ENCODE peak calls at places on chromosomes 12 and 14, in four cellular contexts. F is MM.1S, N is kidney, R is endodermal cell. B is an unnamed sample.
A peak's percentile ranks its signal among the peaks of the same experiment; 100 is the strongest.

GRCh38 chr14:93943930-93944329 is 16.8 kb downstream of the FAM181A start:
- DNase-seq in F (no peak), R (no peak), N (no peak), B (no peak)

GRCh38 chr12:93002278-93003054 is 73.4 kb upstream of the EEA1 start:
- DNase-seq in N (no peak), R (no peak), F (no peak), B (no peak)

GRCh38 chr14:31950760-31951637 is 126.1 kb upstream of the ARHGAP5 start:
- DNase-seq in F (no peak), R (peak; percentile 83), N (peak; percentile 80), B (no peak)

GRCh38 chr14:45766247-45766646 is 513.2 kb upstream of the MIS18BP1 start:
- DNase-seq in F (no peak), N (no peak), R (no peak), B (no peak)

GRCh38 chr12:30019386-30020140 is 235.8 kb upstream of the TMTC1 start:
- DNase-seq in N (no peak), F (no peak), R (no peak), B (no peak)

GRCh38 chr12:131102991-131103609 is 149.4 kb downstream of the ADGRD1 start:
- DNase-seq in F (no peak), N (peak; percentile 68), R (peak; percentile 43), B (no peak)

GRCh38 chr14:88352299-88353097 is 29.4 kb upstream of the KCNK10 start:
- DNase-seq in F (no peak), R (no peak), N (no peak), B (no peak)

GRCh38 chr12:6532927-6533652 is 1.2 kb upstream of the GAPDH start:
- DNase-seq in N (peak; percentile 92), F (peak; percentile 60), R (peak; percentile 94), B (no peak)

GRCh38 chr12:102513739-102514138 is 33.4 kb upstream of the IGF1 start:
- DNase-seq in F (no peak), R (peak; percentile 52), N (no peak), B (no peak)

GRCh38 chr12:52010152-52010622 is 3.4 kb downstream of the TAMALIN start:
- DNase-seq in F (no peak), N (peak; percentile 95), R (peak; percentile 95), B (no peak)

GRCh38 chr12:88309546-88309945 is 167.4 kb downstream of the TMTC3 start:
- DNase-seq in R (no peak), F (no peak), N (no peak), B (no peak)

GRCh38 chr12:63354919-63355318 is 203.9 kb upstream of the AVPR1A start:
- DNase-seq in F (no peak), N (no peak), R (no peak), B (no peak)

GRCh38 chr14:93430319-93430801 is 379 bp upstream of the UNC79 start:
- DNase-seq in R (peak; percentile 88), N (no peak), F (no peak), B (no peak)

GRCh38 chr14:71536927-71537772 is 395.1 kb upstream of the RGS6 start:
- DNase-seq in R (no peak), F (no peak), N (no peak), B (no peak)

GRCh38 chr14:32932921-32933622 is 5.6 kb upstream of the NPAS3 start:
- DNase-seq in R (peak; percentile 90), N (peak; percentile 75), F (no peak), B (no peak)

GRCh38 chr14:75523771-75524171 is 1.5 kb downstream of the BATF start:
- DNase-seq in F (no peak), N (no peak), R (no peak), B (no peak)

GRCh38 chr12:1995205-1995896 is 8.9 kb downstream of the DCP1B start:
- DNase-seq in F (no peak), N (no peak), R (no peak), B (peak; percentile 35)

GRCh38 chr14:64952598-64953309 is 10.2 kb upstream of the GPX2 start:
- DNase-seq in R (peak; percentile 73), F (no peak), N (no peak), B (no peak)

DNA sequence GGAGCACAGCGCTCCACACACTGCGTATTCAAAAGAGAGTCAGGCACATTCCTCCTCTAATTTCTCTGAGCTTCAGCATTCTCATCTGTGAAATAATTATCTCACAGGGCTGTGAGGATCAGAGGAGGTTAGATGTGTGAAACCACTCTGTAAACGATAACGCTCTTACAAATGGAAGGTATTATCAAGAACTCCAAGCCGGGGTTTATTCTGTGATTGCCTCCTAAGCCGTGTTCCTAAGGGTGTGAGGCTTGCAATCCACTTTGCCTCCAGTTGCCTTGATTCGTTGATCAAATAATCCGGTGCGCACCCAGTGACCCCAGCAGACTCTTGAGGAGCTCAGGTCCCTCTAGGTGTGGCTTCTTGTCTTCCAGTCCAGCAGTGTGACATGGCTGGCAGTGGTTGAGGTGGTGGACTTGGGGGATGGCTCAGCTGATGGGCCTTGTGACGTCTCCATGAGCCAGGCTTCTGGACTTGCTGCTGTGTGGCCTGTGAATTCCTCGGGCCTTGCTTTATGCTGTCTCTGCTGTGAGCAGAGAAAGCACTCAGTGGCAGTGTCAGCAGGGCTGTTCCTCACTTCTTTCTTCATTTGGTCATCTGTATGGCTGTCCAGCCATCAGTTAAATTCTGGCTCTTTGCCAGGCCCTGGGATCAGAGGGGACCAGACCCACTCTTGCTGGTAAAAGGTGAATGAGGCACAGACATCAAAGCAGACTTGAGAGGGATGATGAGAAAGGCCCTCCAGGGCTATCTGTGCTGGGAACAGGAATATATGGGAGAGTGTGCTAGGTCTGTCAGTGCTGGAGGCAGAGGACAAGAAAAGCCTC is 71.0 kb downstream of the SLC25A47 start:
- DNase-seq in R (no peak), F (no peak), N (no peak), B (no peak)
- H3K9ac ChIP-seq in R (no peak overlapping the region), F (no peak overlapping the region), N (no peak overlapping the region), B (no peak overlapping the region)

DNA sequence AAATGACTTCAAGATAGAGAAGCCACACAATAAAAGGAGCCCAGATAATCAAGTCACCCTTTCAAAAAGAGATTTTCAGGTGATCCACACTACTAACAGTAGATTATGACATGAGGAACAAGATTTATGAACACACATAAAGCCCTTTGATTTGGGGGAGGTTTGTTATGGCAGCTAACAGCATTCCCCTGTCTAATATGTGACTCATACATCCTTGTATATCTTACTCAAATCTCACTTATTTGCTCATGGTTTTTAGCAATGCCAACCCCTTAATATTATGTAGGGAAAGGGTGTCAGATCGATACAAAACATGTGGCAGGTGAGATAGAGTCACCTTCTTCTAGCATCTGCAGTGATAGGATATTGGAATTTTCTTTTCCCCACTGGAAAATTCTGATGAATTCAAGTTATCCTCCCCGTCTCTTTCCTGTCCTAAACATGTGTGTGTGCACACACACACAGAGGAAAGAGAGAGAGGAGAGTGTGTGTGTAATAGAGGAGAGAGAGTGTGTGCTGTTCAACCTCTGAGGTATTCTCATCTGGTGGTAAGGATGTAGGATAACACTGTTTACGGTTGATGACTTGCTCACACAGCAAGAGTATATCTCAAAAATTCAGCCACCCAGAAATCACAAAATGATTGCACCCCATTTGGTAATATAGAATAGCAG is 319.9 kb downstream of the KCNC2 start:
- DNase-seq in R (no peak), N (no peak), F (no peak), B (no peak)
- H3K27ac ChIP-seq in R (no peak overlapping the region), N (no peak overlapping the region), F (no peak overlapping the region), B (no peak overlapping the region)

GRCh38 chr14:89432226-89432625 is 15.2 kb upstream of the FOXN3 start:
- DNase-seq in R (no peak), N (no peak), F (no peak), B (no peak)

GRCh38 chr14:89429206-89430091 is 12.4 kb upstream of the FOXN3 start:
- DNase-seq in N (no peak), R (no peak), F (no peak), B (no peak)

GRCh38 chr14:89428556-89429196 is 11.6 kb upstream of the FOXN3 start:
- DNase-seq in N (no peak), F (no peak), R (peak; percentile 65), B (no peak)

GRCh38 chr14:89428163-89428523 is 11.1 kb upstream of the FOXN3 start:
- DNase-seq in R (no peak), N (no peak), F (no peak), B (no peak)

GRCh38 chr14:89430271-89430620 is 13.2 kb upstream of the FOXN3 start:
- DNase-seq in N (no peak), R (no peak), F (no peak), B (no peak)
- H3K9ac ChIP-seq in N (no peak overlapping the region), R (no peak overlapping the region), F (peak overlapping the region; percentile 83), B (peak overlapping the region; percentile 54)

GRCh38 chr14:99589651-99590530 is 14.1 kb downstream of the CCDC85C start:
- DNase-seq in N (no peak), F (no peak), R (no peak), B (no peak)
- H3K27ac ChIP-seq in N (no peak overlapping the region), F (no peak overlapping the region), R (peak overlapping the region; percentile 66), B (no peak overlapping the region)

GRCh38 chr14:67564236-67564635 is 31.1 kb downstream of the PLEKHH1 start:
- DNase-seq in F (no peak), R (no peak), N (no peak), B (no peak)
- H3K9ac ChIP-seq in F (no peak overlapping the region), R (no peak overlapping the region), N (no peak overlapping the region), B (no peak overlapping the region)

GRCh38 chr14:24428628-24429394 is 657 bp downstream of the CBLN3 start:
- DNase-seq in F (no peak), R (no peak), N (no peak), B (no peak)

GRCh38 chr14:24427537-24428508 is 1.6 kb downstream of the CBLN3 start:
- DNase-seq in F (no peak), N (no peak), R (no peak), B (no peak)

GRCh38 chr14:24426150-24426911 is 3.1 kb downstream of the CBLN3 start:
- DNase-seq in N (no peak), R (no peak), F (no peak), B (no peak)

GRCh38 chr14:24425704-24426103 is 3.8 kb downstream of the CBLN3 start:
- DNase-seq in N (no peak), F (no peak), R (no peak), B (no peak)

DNA sequence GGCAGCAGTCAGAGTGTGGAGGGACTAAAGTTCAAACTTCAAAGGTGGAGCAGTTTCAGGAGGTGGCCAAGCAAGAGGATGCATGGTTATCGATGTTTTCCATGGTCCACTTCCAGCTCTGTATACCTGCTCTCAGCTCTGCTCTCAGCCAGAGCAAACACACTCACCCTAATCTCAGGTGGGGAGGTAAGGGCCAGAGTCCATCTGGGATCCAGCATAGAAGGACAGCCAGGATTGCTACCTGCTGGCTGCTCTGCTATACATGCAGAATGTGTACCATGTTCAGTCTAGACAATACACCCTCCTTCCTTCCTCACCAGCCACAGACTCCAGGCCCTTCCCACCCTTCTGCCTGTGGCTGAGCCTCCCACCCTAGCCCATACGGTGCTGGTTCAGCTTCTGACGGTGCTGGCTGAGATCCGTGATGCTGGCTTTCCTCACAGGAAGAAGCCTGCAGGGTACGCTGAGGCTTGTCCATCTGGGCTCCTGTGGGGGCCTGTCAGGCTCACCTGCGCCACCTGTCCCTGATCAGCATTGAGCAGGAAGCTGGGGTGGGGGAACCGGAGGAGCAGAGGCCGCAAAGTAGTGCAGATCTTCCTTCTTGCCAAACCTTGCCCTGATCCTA is 2.4 kb downstream of the CBLN3 start:
- DNase-seq in F (no peak), N (no peak), R (peak; percentile 81), B (no peak)
- H3K27ac ChIP-seq in F (no peak overlapping the region), N (no peak overlapping the region), R (no peak overlapping the region), B (no peak overlapping the region)